ENCODE peak calls at places on chromosomes 6 and 20, in nine cellular contexts. O is stimulated activated CD4-positive, alpha-beta T cell treated with anti-CD3 and anti-CD28 coated beads, Interleukin-15, amount 100 ng/mL, for 24 hours; Z is natural killer cell; G is NCI-H510A; C is NCI-H1092 treated with DMSO at 0.1 percent for 48 hours; N is T-helper 17 cell; E is ELR; M is Peyer's patch; R is substantia nigra. P is an unnamed sample.

GRCh38 chr6:39051399-39052122 is 3.0 kb downstream of the GLP1R start:
- DNase-seq in O (no peak), Z (no peak), G (no peak), C (no peak), N (no peak), E (peak), M (no peak), R (no peak), P (no peak)

GRCh38 chr20:17938889-17939619 is 29.5 kb downstream of the SNX5 start:
- DNase-seq in O (peak), Z (peak), G (peak), C (peak), N (peak), E (peak), M (peak), R (no peak), P (peak)

GRCh38 chr20:40692240-40693011 is 3.4 kb upstream of the MAFB start:
- DNase-seq in O (no peak), Z (no peak), G (no peak), C (no peak), N (no peak), E (no peak), M (no peak), R (no peak), P (no peak)

GRCh38 chr6:52297433-52297832 is 12.9 kb upstream of the MCM3 start:
- DNase-seq in O (no peak), Z (no peak), G (no peak), C (no peak), N (no peak), E (no peak), M (no peak), R (no peak), P (peak)

GRCh38 chr6:122947355-122947754 is 48.7 kb upstream of the CLVS2 start:
- DNase-seq in O (no peak), Z (no peak), G (no peak), C (peak), N (no peak), E (peak), M (no peak), R (no peak), P (peak)

GRCh38 chr20:32354592-32355416 is 3.3 kb upstream of the ASXL1 start:
- DNase-seq in O (peak), Z (no peak), G (no peak), C (no peak), N (no peak), E (peak), M (no peak), R (no peak), P (peak)

GRCh38 chr20:8757146-8757545 is 311.7 kb upstream of the PLCB4 start:
- DNase-seq in O (no peak), Z (no peak), G (peak), C (no peak), N (no peak), E (peak), M (no peak), R (no peak), P (peak)

GRCh38 chr20:38126146-38126912 is 38.7 kb downstream of the TGM2 start:
- DNase-seq in O (no peak), Z (no peak), G (no peak), C (no peak), N (no peak), E (peak), M (no peak), R (no peak), P (peak)